ENCODE peak calls at places on chromosomes 11 and 22, in six cellular contexts. P, J, B, Q, G and D are unnamed samples.

GRCh38 chr22:44151661-44152060 is 29.1 kb upstream of the PARVG start:
- DNase-seq in J (no peak), P (no peak), Q (no peak), G (no peak), B (peak), D (no peak)

GRCh38 chr11:30333405-30333804 is 10.5 kb downstream of the ARL14EP start:
- DNase-seq in Q (no peak), B (no peak), J (no peak), G (peak), P (no peak), D (no peak)

GRCh38 chr22:47210112-47210657 is 447.7 kb downstream of the TBC1D22A start:
- DNase-seq in P (no peak), J (peak), Q (peak), G (no peak), B (no peak), D (no peak)

GRCh38 chr11:81246937-81247336 is 1486.7 kb downstream of the FAM181B start:
- DNase-seq in Q (no peak), G (no peak), B (no peak), P (no peak), J (no peak), D (no peak)

GRCh38 chr11:117627259-117627658 is 169.8 kb downstream of the DSCAML1 start:
- DNase-seq in B (no peak), Q (no peak), G (no peak), P (peak), J (no peak), D (no peak)

GRCh38 chr11:129593098-129593497 is 217.4 kb downstream of the BARX2 start:
- DNase-seq in Q (no peak), J (no peak), P (no peak), G (no peak), B (no peak), D (no peak)

GRCh38 chr22:22060200-22061084 is 77.9 kb upstream of the TOP3B start:
- DNase-seq in J (peak), B (peak), Q (no peak), G (peak), P (peak), D (peak)

GRCh38 chr11:43947003-43947500 is 4.6 kb downstream of the C11orf96 start:
- DNase-seq in J (no peak), Q (no peak), B (peak), G (peak), P (no peak), D (peak)

GRCh38 chr11:65132988-65133700 is 1.2 kb downstream of the SYVN1 start:
- DNase-seq in G (peak), B (peak), P (peak), J (peak), Q (peak), D (peak)

GRCh38 chr11:18358646-18359045 is 35.7 kb upstream of the LDHA start:
- DNase-seq in G (no peak), P (no peak), B (no peak), J (no peak), Q (no peak), D (no peak)
- TF ChIP-seq EP300 in G (no peak), P (no peak), B (no peak), J (no peak), Q (no peak), D (no peak)

GRCh38 chr11:10349806-10350205 is 44.9 kb downstream of the ADM start:
- DNase-seq in Q (no peak), J (no peak), B (no peak), P (no peak), G (no peak), D (no peak)

GRCh38 chr11:10351435-10351767 is 46.5 kb downstream of the ADM start:
- DNase-seq in G (peak), P (no peak), J (no peak), Q (peak), B (no peak), D (no peak)

GRCh38 chr11:10352911-10353550 is 48.2 kb downstream of the ADM start:
- DNase-seq in J (no peak), Q (no peak), B (no peak), G (no peak), P (no peak), D (no peak)

GRCh38 chr11:10350341-10350740 is 45.5 kb downstream of the ADM start:
- DNase-seq in J (no peak), P (no peak), B (no peak), G (no peak), Q (no peak), D (no peak)

DNA sequence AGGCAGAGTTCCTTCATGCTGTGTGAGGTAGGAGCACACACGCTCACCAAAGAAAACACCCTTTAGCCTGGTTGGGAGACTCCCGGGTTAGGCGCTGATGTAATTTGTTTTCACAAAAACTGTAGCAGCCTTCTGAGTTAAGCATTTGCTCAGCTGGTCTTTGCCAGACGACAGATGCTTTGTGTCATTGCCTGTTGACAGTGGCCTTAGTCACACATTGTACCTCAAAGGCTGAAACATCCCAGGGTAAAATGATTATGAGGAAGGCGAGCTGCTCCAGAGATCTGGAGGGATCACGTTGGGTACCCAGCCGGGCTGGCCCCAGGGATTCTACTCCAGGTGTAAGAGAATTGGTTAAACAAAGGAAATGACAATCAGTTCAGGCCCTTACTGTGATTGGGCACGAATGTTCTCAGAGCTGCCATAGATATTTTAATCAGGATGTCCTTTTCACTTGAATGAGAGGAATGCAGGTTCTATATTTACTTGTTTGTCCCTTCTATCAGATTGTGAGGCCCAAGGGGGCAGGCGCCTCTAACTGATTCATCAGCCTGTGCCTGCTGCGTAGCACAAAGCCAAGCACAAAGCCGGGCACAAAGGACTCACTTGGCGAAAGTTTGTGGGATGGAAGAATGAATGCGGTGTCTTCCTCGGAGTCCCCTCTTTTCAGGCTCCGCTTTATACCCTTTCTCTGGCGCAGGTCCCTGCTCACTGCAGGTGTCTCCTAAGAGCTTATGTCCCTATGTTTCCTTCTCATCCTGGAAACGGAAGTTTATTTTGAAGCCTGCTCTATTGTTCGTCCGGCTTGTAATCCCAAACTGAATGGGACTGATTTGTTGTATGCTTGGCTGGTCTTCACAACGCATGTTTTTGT is 47.1 kb downstream of the ADM start:
- DNase-seq in Q (peak), P (peak), J (peak), G (no peak), B (peak), D (peak)
- H3K4me3 ChIP-seq in Q (no peak), P (no peak), J (no peak), G (no peak), B (no peak), D (no peak)

DNA sequence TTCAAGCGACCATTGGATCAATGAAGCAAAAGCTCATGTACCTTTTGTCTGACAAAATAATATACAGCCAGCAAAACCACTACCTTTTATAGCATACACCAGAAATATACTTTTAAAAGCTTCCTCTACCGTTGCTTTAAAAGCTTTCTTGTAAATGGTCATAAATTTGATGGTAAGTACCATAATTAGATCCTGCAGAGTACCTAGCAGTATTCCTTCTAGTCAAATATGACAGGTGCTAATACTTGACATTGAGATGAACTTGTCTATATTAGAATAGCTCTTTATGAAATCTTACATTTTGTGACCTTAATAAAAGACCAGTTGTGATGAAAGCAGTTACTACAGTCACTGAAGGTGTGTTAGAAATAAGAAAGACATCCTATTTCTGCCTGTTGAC is 340.5 kb upstream of the ANO3 start:
- DNase-seq in B (no peak), J (no peak), P (no peak), Q (no peak), G (no peak), D (no peak)
- TF ChIP-seq EP300 in B (no peak), J (no peak), P (no peak), Q (no peak), G (no peak), D (no peak)

DNA sequence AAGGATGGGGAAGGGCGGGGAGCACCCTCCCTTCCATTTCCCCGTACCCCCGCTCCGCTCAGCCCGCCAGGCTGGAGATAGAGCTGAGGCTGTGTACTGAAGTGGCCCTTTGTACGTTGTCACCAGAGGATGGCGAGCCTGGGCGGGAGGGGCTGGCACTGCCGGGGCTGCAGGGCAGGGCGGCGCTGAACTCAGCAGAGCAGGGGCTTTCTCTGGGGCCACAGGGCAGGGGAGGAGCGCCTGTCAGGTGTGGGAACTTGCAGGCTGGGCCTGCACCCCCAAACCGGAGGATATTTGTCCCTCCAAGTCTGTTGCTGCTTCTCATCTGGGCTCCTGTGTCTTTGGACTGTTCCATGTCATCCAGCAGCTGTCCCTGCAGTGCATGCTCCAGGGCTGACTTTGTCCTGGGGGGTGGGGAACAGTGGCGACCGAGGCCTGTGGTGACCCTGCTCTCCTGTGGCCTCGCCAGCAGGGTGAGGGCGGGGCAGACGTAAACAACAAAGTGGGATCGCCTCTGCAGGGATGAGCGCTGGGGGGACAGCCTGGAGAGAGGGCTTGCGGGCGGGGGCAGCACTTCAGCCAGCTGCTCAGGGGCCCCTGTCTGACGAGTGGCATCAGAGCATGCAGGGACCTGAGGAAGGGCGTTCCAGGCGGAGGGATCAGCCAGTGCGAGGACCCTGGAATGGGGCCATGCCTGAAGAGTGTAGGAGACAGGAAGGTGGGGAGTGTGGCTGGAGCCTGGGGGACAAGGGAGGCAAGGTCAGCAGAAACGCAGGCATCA is 13.1 kb downstream of the MGAT3 start:
- DNase-seq in P (no peak), Q (no peak), B (no peak), J (no peak), G (peak), D (no peak)
- H3K4me3 ChIP-seq in P (no peak), Q (no peak), B (no peak), J (no peak), G (no peak), D (no peak)

GRCh38 chr11:126420730-126421083 is 65.2 kb downstream of the ST3GAL4 start:
- DNase-seq in P (no peak), B (no peak), J (no peak), G (no peak), Q (no peak), D (no peak)

GRCh38 chr11:126421243-126421642 is 65.8 kb downstream of the ST3GAL4 start:
- DNase-seq in J (no peak), Q (no peak), G (no peak), B (peak), P (no peak), D (no peak)

GRCh38 chr11:126417463-126417862 is 62.0 kb downstream of the ST3GAL4 start:
- DNase-seq in Q (no peak), P (no peak), J (no peak), B (no peak), G (no peak), D (no peak)

GRCh38 chr11:126422446-126422845 is 67.0 kb downstream of the ST3GAL4 start:
- DNase-seq in Q (no peak), B (no peak), G (no peak), P (no peak), J (no peak), D (no peak)

GRCh38 chr11:126419801-126420729 is 64.6 kb downstream of the ST3GAL4 start:
- DNase-seq in P (no peak), Q (no peak), G (peak), B (no peak), J (no peak), D (no peak)
- TF ChIP-seq EP300 in P (no peak), Q (no peak), G (peak), B (no peak), J (no peak), D (no peak)

GRCh38 chr11:114309517-114309916 is 13.3 kb downstream of the NNMT start:
- DNase-seq in B (no peak), G (no peak), J (no peak), P (no peak), Q (no peak), D (no peak)

GRCh38 chr11:114310095-114310494 is 13.9 kb downstream of the NNMT start:
- DNase-seq in G (no peak), J (no peak), B (no peak), Q (no peak), P (no peak), D (no peak)

GRCh38 chr11:114308689-114309089 is 12.5 kb downstream of the NNMT start:
- DNase-seq in G (no peak), J (no peak), B (no peak), P (no peak), Q (no peak), D (peak)

GRCh38 chr11:114304969-114305368 is 8.8 kb downstream of the NNMT start:
- DNase-seq in G (no peak), P (no peak), Q (no peak), J (no peak), B (no peak), D (no peak)

GRCh38 chr11:114307524-114308203 is 11.5 kb downstream of the NNMT start:
- DNase-seq in B (peak), G (no peak), Q (peak), J (no peak), P (peak), D (peak)
- H3K4me3 ChIP-seq in B (no peak), G (no peak), Q (peak), J (no peak), P (no peak), D (no peak)